ENCODE peak calls at places on chromosomes 11 and 22, in four cellular contexts. N is K562, M is HepG2, W is GM12878. U is an unnamed sample.

GRCh38 chr11:124080319-124081001 is 34.8 kb upstream of the VWA5A start:
- DNase-seq in M (no peak), W (no peak), N (no peak), U (no peak)

GRCh38 chr11:132715041-132715440 is 817.3 kb downstream of the OPCML start:
- DNase-seq in N (no peak), M (no peak), W (no peak), U (no peak)

GRCh38 chr11:93655581-93656255 is 5.8 kb upstream of the CEP295 start:
- DNase-seq in N (no peak), W (no peak), M (no peak), U (no peak)

GRCh38 chr11:74559110-74559933 is 33.1 kb upstream of the POLD3 start:
- DNase-seq in N (no peak), W (no peak), M (peak; percentile 81), U (no peak)

GRCh38 chr11:12882670-12883069 is 126.4 kb upstream of the RASSF10 start:
- DNase-seq in W (no peak), N (no peak), M (no peak), U (no peak)

GRCh38 chr11:8963569-8964323 is 496 bp downstream of the TMEM9B start:
- DNase-seq in W (peak; percentile 37), N (peak; percentile 68), M (peak; percentile 70), U (peak; percentile 71)

GRCh38 chr11:19723572-19724342 is 11.1 kb downstream of the NAV2 start:
- DNase-seq in W (no peak), M (peak; percentile 12), N (no peak), U (no peak)

GRCh38 chr11:66868726-66869291 is 11.9 kb downstream of the LRFN4 start:
- DNase-seq in N (peak; percentile 90), W (peak; percentile 40), M (peak; percentile 82), U (peak; percentile 84)

GRCh38 chr11:123072762-123073161 is 10.8 kb upstream of the HSPA8 start:
- DNase-seq in M (no peak), N (no peak), W (no peak), U (no peak)

GRCh38 chr11:2553886-2554285 is 109.1 kb downstream of the KCNQ1 start:
- DNase-seq in M (no peak), W (no peak), N (no peak), U (no peak)
- TF ChIP-seq TARDBP in M (no peak), W (no peak), N (no peak), U (no peak)

GRCh38 chr11:130478881-130479280 is 30.4 kb downstream of the ADAMTS15 start:
- DNase-seq in M (no peak), W (no peak), N (no peak), U (no peak)

GRCh38 chr11:130476922-130477491 is 28.6 kb downstream of the ADAMTS15 start:
- DNase-seq in N (no peak), M (no peak), W (no peak), U (no peak)

GRCh38 chr11:130477646-130478203 is 29.3 kb downstream of the ADAMTS15 start:
- DNase-seq in W (no peak), N (no peak), M (no peak), U (no peak)

GRCh38 chr11:130476200-130476921 is 27.9 kb downstream of the ADAMTS15 start:
- DNase-seq in W (no peak), M (no peak), N (no peak), U (no peak)

GRCh38 chr11:130478204-130478701 is 29.8 kb downstream of the ADAMTS15 start:
- DNase-seq in M (no peak), N (no peak), W (no peak), U (no peak)
- TF ChIP-seq TARDBP in M (no peak), N (no peak), W (no peak), U (no peak)

GRCh38 chr11:64739871-64740270 is 4.1 kb downstream of the RASGRP2 start:
- DNase-seq in W (no peak), M (no peak), N (no peak), U (no peak)

GRCh38 chr11:64736654-64737053 is 7.3 kb downstream of the RASGRP2 start:
- DNase-seq in N (no peak), M (no peak), W (no peak), U (no peak)

GRCh38 chr11:64729851-64730382 is 6.9 kb upstream of the NRXN2 start:
- DNase-seq in N (peak; percentile 78), M (no peak), W (no peak), U (peak; percentile 85)

GRCh38 chr11:64735860-64736259 is 8.1 kb downstream of the RASGRP2 start:
- DNase-seq in W (no peak), N (no peak), M (no peak), U (no peak)

DNA sequence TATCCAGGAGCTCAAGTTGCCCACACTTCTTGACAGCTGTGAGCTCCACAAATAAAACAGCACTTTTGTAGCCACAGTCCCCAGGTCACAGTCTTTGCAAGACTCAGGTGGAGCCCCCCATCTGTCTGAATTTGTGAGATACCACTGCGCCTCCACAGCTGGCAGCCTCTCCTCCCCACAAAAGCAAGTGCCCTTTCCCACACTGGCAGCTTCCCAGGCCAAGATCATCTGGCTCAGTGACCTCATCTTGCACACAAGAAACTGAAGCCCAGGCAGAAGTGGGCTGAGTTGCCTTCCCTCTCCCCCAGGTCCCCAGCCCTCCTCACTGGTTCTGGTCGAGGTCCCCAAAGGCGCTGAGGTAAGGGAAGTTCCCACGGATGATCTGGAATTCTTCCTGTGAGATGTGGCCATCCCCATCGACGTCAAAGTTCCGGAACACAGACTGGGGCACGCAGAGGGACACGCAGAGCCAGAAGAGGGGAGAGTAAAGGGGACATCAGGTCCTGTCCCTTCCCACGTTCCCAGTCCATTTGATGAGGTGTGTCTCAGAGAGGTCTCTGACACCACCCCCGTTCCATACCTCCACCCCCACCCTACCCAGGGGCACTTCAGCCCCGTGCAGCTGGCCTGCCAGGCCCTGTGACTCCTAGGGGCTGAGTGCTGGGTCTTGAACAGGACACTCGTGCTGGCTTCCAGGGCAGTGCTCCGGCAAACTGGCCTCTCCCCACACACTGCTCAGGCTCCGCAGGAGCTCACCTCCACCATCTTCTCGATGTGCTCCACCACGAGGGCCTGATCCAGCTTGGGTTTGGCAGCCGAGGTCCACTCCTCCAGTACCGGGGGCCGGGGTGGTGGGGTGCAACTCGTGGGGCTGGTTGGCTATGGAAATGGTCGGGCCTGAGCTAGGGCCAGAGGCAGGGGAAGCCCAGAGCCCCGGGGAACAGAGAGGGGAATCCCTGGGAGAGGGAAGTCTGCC is 8.9 kb downstream of the RASGRP2 start:
- DNase-seq in W (no peak), N (no peak), M (no peak), U (no peak)
- TF ChIP-seq TARDBP in W (no peak), N (no peak), M (no peak), U (no peak)

DNA sequence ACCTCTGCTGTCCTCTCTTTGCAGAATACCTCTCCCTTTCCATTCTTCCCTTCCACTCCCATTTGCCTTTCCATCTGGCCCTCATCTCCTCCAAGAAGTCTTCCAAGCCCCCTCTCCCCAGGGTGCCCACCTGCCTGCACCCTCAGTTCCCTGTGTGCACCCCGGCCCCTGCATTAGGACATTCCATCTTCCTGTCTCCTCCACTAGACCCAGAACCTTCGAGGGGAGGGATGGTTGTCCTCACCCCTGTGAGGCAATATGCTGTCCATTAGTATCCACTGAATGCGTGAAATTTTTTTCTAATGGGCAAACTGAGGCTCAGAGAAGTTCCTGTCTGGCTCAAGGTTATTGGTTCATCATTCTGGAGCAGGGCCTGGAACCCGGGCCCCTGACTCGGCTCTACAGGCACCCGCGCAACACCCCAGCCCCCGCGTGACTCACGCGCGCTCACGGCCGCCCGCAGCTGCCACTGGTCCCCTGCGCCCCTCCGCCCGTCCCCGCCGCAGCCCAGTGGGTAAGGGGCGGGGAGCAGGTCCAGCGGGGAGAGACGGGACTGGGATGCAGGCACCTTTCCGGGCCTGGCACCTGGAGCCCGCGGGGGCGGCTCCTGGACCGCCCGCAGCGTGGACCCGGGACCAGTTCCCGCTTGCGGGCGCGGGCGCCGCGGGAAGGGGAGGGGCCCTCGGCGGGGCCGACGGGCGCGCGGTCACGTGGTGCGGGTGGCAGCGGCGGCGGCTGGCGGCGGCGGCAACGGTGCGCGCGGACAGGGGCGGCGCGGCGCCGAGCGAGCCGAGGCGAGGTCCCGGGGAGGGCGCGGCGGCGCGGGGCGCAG is 7.0 kb downstream of the SEPTIN3 start:
- DNase-seq in M (no peak), W (no peak), N (no peak), U (peak; percentile 71)
- TF ChIP-seq TARDBP in M (no peak), W (no peak), N (no peak), U (no peak)

DNA sequence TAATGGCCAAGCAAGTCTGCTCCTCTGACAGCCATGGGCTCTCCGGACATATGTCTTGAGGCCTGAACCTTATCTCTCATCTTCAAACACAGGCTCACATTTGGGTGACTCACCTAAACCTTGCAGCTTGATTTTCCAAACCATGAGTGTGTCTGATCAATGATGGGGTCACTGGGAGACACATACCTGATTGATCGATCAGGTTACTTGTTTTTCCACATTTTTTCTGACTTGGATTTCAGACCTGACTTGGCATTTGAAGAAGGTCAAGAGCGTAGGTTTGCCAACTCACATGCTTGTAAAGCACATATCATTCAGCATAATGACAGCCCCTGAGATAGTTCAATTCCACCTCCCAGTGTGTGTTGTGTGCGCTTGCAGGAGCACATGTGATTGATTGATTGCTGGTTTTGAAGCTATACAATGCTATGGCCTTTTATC is 116.7 kb upstream of the KIRREL3 start:
- DNase-seq in N (no peak), W (no peak), M (no peak), U (no peak)
- TF ChIP-seq TARDBP in N (no peak), W (no peak), M (no peak), U (no peak)

GRCh38 chr11:15688351-15688792 is 573.6 kb downstream of the INSC start:
- DNase-seq in M (no peak), W (no peak), N (no peak), U (no peak)
- TF ChIP-seq TARDBP in M (no peak), W (no peak), N (no peak), U (no peak)

DNA sequence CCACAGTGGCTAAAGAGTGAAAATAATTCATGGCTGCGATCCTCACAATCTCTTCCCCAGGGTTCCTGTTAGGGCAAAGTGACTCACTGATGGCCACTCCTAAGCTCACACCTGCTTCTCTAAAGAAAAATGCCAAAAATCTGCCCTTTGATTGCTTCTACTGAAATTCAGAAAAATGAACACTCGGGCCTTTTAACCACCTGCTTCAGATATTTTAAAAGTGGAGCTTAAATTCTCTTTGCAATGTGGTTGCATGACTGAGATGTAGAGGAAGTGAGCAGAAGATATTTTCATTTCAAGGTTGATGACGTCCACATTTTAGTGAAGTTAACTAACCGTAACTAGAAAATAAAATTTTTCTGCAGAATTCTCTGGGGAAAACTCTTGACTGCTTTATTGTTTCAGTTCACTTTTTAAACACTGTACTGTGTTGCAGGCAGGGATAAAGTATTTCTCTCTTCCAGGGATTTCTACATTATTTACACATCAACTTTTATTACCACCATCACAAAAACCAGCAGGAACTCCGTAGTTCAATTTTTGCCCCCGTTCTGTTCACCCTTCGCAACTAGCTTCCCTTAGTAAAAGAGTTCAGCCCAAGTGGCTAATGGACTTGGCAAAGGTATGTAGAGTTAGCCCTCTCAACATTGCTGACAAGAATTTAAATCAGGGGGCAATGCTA is 8.5 kb downstream of the RAB30 start:
- DNase-seq in N (no peak), W (peak; percentile 88), M (no peak), U (no peak)
- TF ChIP-seq TARDBP in N (no peak), W (no peak), M (no peak), U (no peak)

U was measured in HEK293T.